ENCODE peak calls at places on chromosome 1, in ten cellular contexts. One of them, this sample, is unnamed.

GRCh38 chr1:92443893-92444292 is 42.8 kb downstream of the GFI1 start:
- DNase-seq in spleen: no peak
- DNase-seq in AG04450: no peak
- DNase-seq in AG04449: no peak
- DNase-seq in body of pancreas: no peak
- DNase-seq in Panc1: no peak
- DNase-seq in OCI-LY7: no peak
- DNase-seq in psoas muscle: no peak
- DNase-seq in fibroblast of lung: no peak
- DNase-seq in upper lobe of left lung: no peak
- DNase-seq in this sample: no peak

GRCh38 chr1:7529917-7530316 is 241.2 kb upstream of the VAMP3 start:
- DNase-seq in spleen: peak
- DNase-seq in AG04450: no peak
- DNase-seq in AG04449: no peak
- DNase-seq in body of pancreas: no peak
- DNase-seq in Panc1: no peak
- DNase-seq in OCI-LY7: no peak
- DNase-seq in psoas muscle: peak
- DNase-seq in fibroblast of lung: no peak
- DNase-seq in upper lobe of left lung: no peak
- DNase-seq in this sample: no peak

GRCh38 chr1:243580072-243580471 is 270.0 kb downstream of the AKT3 start:
- DNase-seq in spleen: no peak
- DNase-seq in AG04450: no peak
- DNase-seq in AG04449: no peak
- DNase-seq in body of pancreas: no peak
- DNase-seq in Panc1: no peak
- DNase-seq in OCI-LY7: no peak
- DNase-seq in psoas muscle: no peak
- DNase-seq in fibroblast of lung: peak
- DNase-seq in upper lobe of left lung: no peak
- DNase-seq in this sample: peak

GRCh38 chr1:99756598-99756997 is 9.8 kb downstream of the FRRS1 start:
- DNase-seq in spleen: no peak
- DNase-seq in AG04450: no peak
- DNase-seq in AG04449: no peak
- DNase-seq in body of pancreas: no peak
- DNase-seq in Panc1: no peak
- DNase-seq in OCI-LY7: no peak
- DNase-seq in psoas muscle: no peak
- DNase-seq in fibroblast of lung: peak
- DNase-seq in upper lobe of left lung: no peak
- DNase-seq in this sample: peak

GRCh38 chr1:221919743-221920142 is 177.9 kb upstream of the DUSP10 start:
- DNase-seq in spleen: no peak
- DNase-seq in AG04450: no peak
- DNase-seq in AG04449: no peak
- DNase-seq in body of pancreas: no peak
- DNase-seq in Panc1: no peak
- DNase-seq in OCI-LY7: no peak
- DNase-seq in psoas muscle: no peak
- DNase-seq in fibroblast of lung: no peak
- DNase-seq in upper lobe of left lung: no peak
- DNase-seq in this sample: no peak

GRCh38 chr1:71621785-71622184 is 541.0 kb upstream of the ZRANB2 start:
- DNase-seq in spleen: no peak
- DNase-seq in AG04450: peak
- DNase-seq in AG04449: peak
- DNase-seq in body of pancreas: no peak
- DNase-seq in Panc1: no peak
- DNase-seq in OCI-LY7: no peak
- DNase-seq in psoas muscle: no peak
- DNase-seq in fibroblast of lung: peak
- DNase-seq in upper lobe of left lung: no peak
- DNase-seq in this sample: no peak

GRCh38 chr1:109547412-109548320 is 749 bp upstream of the GNAI3 start:
- DNase-seq in spleen: no peak
- DNase-seq in AG04450: no peak
- DNase-seq in AG04449: no peak
- DNase-seq in body of pancreas: peak
- DNase-seq in Panc1: peak
- DNase-seq in OCI-LY7: peak
- DNase-seq in psoas muscle: peak
- DNase-seq in fibroblast of lung: peak
- DNase-seq in upper lobe of left lung: no peak
- DNase-seq in this sample: peak

GRCh38 chr1:37667023-37667769 is 25.1 kb upstream of the CDCA8 start:
- DNase-seq in spleen: peak
- DNase-seq in AG04450: no peak
- DNase-seq in AG04449: no peak
- DNase-seq in body of pancreas: no peak
- DNase-seq in Panc1: no peak
- DNase-seq in OCI-LY7: no peak
- DNase-seq in psoas muscle: no peak
- DNase-seq in fibroblast of lung: no peak
- DNase-seq in upper lobe of left lung: no peak
- DNase-seq in this sample: no peak

GRCh38 chr1:117565083-117565556 is 40.7 kb upstream of the TENT5C start:
- DNase-seq in spleen: no peak
- DNase-seq in AG04450: no peak
- DNase-seq in AG04449: no peak
- DNase-seq in body of pancreas: no peak
- DNase-seq in Panc1: no peak
- DNase-seq in OCI-LY7: no peak
- DNase-seq in psoas muscle: no peak
- DNase-seq in fibroblast of lung: no peak
- DNase-seq in upper lobe of left lung: no peak
- DNase-seq in this sample: no peak

GRCh38 chr1:52358851-52359497 is 7.0 kb downstream of the CC2D1B start:
- DNase-seq in spleen: no peak
- DNase-seq in AG04450: no peak
- DNase-seq in AG04449: no peak
- DNase-seq in body of pancreas: no peak
- DNase-seq in Panc1: no peak
- DNase-seq in OCI-LY7: no peak
- DNase-seq in psoas muscle: no peak
- DNase-seq in fibroblast of lung: no peak
- DNase-seq in upper lobe of left lung: no peak
- DNase-seq in this sample: no peak

GRCh38 chr1:115325876-115326275 is 12.2 kb downstream of the NGF start:
- DNase-seq in spleen: no peak
- DNase-seq in AG04450: no peak
- DNase-seq in AG04449: no peak
- DNase-seq in body of pancreas: no peak
- DNase-seq in Panc1: no peak
- DNase-seq in OCI-LY7: no peak
- DNase-seq in psoas muscle: no peak
- DNase-seq in fibroblast of lung: no peak
- DNase-seq in upper lobe of left lung: no peak
- DNase-seq in this sample: no peak

GRCh38 chr1:154423303-154423987 is 18.3 kb downstream of the IL6R start:
- DNase-seq in spleen: peak
- DNase-seq in AG04450: no peak
- DNase-seq in AG04449: no peak
- DNase-seq in body of pancreas: no peak
- DNase-seq in Panc1: no peak
- DNase-seq in OCI-LY7: no peak
- DNase-seq in psoas muscle: peak
- DNase-seq in fibroblast of lung: peak
- DNase-seq in upper lobe of left lung: no peak
- DNase-seq in this sample: no peak

GRCh38 chr1:28087614-28088167 is 719 bp downstream of the EYA3 start:
- DNase-seq in spleen: no peak
- DNase-seq in AG04450: no peak
- DNase-seq in AG04449: no peak
- DNase-seq in body of pancreas: no peak
- DNase-seq in Panc1: no peak
- DNase-seq in OCI-LY7: peak
- DNase-seq in psoas muscle: no peak
- DNase-seq in fibroblast of lung: no peak
- DNase-seq in upper lobe of left lung: no peak
- DNase-seq in this sample: peak
- TF ChIP-seq CTCF in spleen: no peak
- TF ChIP-seq CTCF in AG04450: no peak
- TF ChIP-seq CTCF in AG04449: no peak
- TF ChIP-seq CTCF in body of pancreas: no peak
- TF ChIP-seq CTCF in Panc1: peak
- TF ChIP-seq CTCF in OCI-LY7: peak
- TF ChIP-seq CTCF in psoas muscle: no peak
- TF ChIP-seq CTCF in fibroblast of lung: no peak
- TF ChIP-seq CTCF in upper lobe of left lung: no peak
- TF ChIP-seq CTCF in this sample: peak

GRCh38 chr1:40801742-40802077 is 18.1 kb downstream of the KCNQ4 start:
- DNase-seq in spleen: no peak
- DNase-seq in AG04450: no peak
- DNase-seq in AG04449: no peak
- DNase-seq in body of pancreas: no peak
- DNase-seq in Panc1: no peak
- DNase-seq in OCI-LY7: no peak
- DNase-seq in psoas muscle: no peak
- DNase-seq in fibroblast of lung: no peak
- DNase-seq in upper lobe of left lung: no peak
- DNase-seq in this sample: no peak
- H3K4me3 ChIP-seq in spleen: peak
- H3K4me3 ChIP-seq in AG04450: peak
- H3K4me3 ChIP-seq in AG04449: peak
- H3K4me3 ChIP-seq in body of pancreas: no peak
- H3K4me3 ChIP-seq in Panc1: peak
- H3K4me3 ChIP-seq in OCI-LY7: peak
- H3K4me3 ChIP-seq in psoas muscle: peak
- H3K4me3 ChIP-seq in fibroblast of lung: peak
- H3K4me3 ChIP-seq in upper lobe of left lung: peak
- H3K4me3 ChIP-seq in this sample: peak

GRCh38 chr1:162823771-162824525 is 33.4 kb downstream of the HSD17B7 start:
- DNase-seq in spleen: no peak
- DNase-seq in AG04450: no peak
- DNase-seq in AG04449: no peak
- DNase-seq in body of pancreas: no peak
- DNase-seq in Panc1: no peak
- DNase-seq in OCI-LY7: no peak
- DNase-seq in psoas muscle: no peak
- DNase-seq in fibroblast of lung: no peak
- DNase-seq in upper lobe of left lung: no peak
- DNase-seq in this sample: no peak

GRCh38 chr1:162823231-162823630 is 32.7 kb downstream of the HSD17B7 start:
- DNase-seq in spleen: no peak
- DNase-seq in AG04450: no peak
- DNase-seq in AG04449: no peak
- DNase-seq in body of pancreas: no peak
- DNase-seq in Panc1: no peak
- DNase-seq in OCI-LY7: no peak
- DNase-seq in psoas muscle: no peak
- DNase-seq in fibroblast of lung: no peak
- DNase-seq in upper lobe of left lung: no peak
- DNase-seq in this sample: no peak

GRCh38 chr1:162822391-162823200 is 32.1 kb downstream of the HSD17B7 start:
- DNase-seq in spleen: no peak
- DNase-seq in AG04450: no peak
- DNase-seq in AG04449: no peak
- DNase-seq in body of pancreas: peak
- DNase-seq in Panc1: no peak
- DNase-seq in OCI-LY7: no peak
- DNase-seq in psoas muscle: no peak
- DNase-seq in fibroblast of lung: peak
- DNase-seq in upper lobe of left lung: peak
- DNase-seq in this sample: no peak
- TF ChIP-seq CTCF in spleen: no peak
- TF ChIP-seq CTCF in AG04450: no peak
- TF ChIP-seq CTCF in AG04449: no peak
- TF ChIP-seq CTCF in body of pancreas: no peak
- TF ChIP-seq CTCF in Panc1: no peak
- TF ChIP-seq CTCF in OCI-LY7: no peak
- TF ChIP-seq CTCF in psoas muscle: no peak
- TF ChIP-seq CTCF in fibroblast of lung: peak
- TF ChIP-seq CTCF in upper lobe of left lung: no peak
- TF ChIP-seq CTCF in this sample: peak

DNA sequence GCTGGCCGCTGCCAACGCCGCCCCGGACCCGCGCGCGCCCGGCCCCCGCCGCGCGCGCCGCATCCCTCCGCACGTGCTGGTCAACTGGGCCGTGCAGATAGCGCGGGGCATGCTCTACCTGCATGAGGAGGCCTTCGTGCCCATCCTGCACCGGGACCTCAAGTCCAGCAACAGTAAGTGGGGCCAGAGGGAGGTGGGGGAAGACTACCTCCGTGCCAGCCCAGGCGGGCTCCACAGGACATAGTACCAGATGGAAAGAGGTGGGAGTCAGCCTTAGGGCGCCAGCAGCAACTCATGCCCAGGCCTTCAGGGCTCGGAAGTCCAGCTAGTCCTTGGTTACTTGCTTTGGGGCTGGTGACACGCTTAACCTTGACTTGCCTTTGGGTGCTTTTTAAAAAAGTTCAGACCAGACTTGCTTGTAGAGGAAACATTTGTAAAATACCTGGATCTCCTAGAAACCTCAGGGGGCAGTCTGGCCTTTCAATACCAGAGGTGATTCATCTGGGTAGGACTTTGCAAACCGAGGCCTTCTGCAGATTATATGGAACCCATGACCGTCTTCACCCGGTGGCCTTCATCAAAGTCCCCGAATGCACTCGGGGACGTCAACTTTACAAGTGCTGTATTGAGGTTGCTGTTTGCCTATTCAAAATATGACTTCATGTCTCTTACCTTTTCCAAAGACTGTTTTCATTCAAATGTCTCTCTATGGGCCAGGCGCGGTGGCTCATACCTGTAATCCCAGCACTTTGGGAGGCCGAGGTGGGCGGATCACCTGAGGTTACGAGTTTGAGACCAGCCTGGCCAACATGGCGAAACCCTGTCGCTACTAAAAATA is 1.4 kb downstream of the MAP3K21 start:
- DNase-seq in spleen: no peak
- DNase-seq in AG04450: no peak
- DNase-seq in AG04449: no peak
- DNase-seq in body of pancreas: peak
- DNase-seq in Panc1: no peak
- DNase-seq in OCI-LY7: no peak
- DNase-seq in psoas muscle: no peak
- DNase-seq in fibroblast of lung: no peak
- DNase-seq in upper lobe of left lung: peak
- DNase-seq in this sample: no peak
- H3K4me3 ChIP-seq in spleen: peak
- H3K4me3 ChIP-seq in AG04450: peak
- H3K4me3 ChIP-seq in AG04449: peak
- H3K4me3 ChIP-seq in body of pancreas: peak
- H3K4me3 ChIP-seq in Panc1: peak
- H3K4me3 ChIP-seq in OCI-LY7: no peak
- H3K4me3 ChIP-seq in psoas muscle: peak
- H3K4me3 ChIP-seq in fibroblast of lung: peak
- H3K4me3 ChIP-seq in upper lobe of left lung: peak
- H3K4me3 ChIP-seq in this sample: peak

GRCh38 chr1:10155087-10155712 is 55.2 kb upstream of the KIF1B start:
- DNase-seq in spleen: no peak
- DNase-seq in AG04450: no peak
- DNase-seq in AG04449: no peak
- DNase-seq in body of pancreas: no peak
- DNase-seq in Panc1: no peak
- DNase-seq in OCI-LY7: no peak
- DNase-seq in psoas muscle: no peak
- DNase-seq in fibroblast of lung: no peak
- DNase-seq in upper lobe of left lung: no peak
- DNase-seq in this sample: peak

GRCh38 chr1:10152709-10153284 is 57.6 kb upstream of the KIF1B start:
- DNase-seq in spleen: peak
- DNase-seq in AG04450: peak
- DNase-seq in AG04449: no peak
- DNase-seq in body of pancreas: peak
- DNase-seq in Panc1: peak
- DNase-seq in OCI-LY7: peak
- DNase-seq in psoas muscle: no peak
- DNase-seq in fibroblast of lung: peak
- DNase-seq in upper lobe of left lung: peak
- DNase-seq in this sample: peak
- TF ChIP-seq CTCF in spleen: no peak
- TF ChIP-seq CTCF in AG04450: peak
- TF ChIP-seq CTCF in AG04449: peak
- TF ChIP-seq CTCF in body of pancreas: peak
- TF ChIP-seq CTCF in Panc1: peak
- TF ChIP-seq CTCF in OCI-LY7: peak
- TF ChIP-seq CTCF in psoas muscle: peak
- TF ChIP-seq CTCF in fibroblast of lung: peak
- TF ChIP-seq CTCF in upper lobe of left lung: no peak
- TF ChIP-seq CTCF in this sample: peak